ENCODE peak calls at places on chromosomes 12 and 14, in ten cellular contexts. K, I, E, D, U, R, X, W, F and Z are unnamed samples.

GRCh38 chr14:33529773-33530172 is 421.1 kb downstream of the EGLN3 start:
- DNase-seq in R (no peak), K (no peak), D (no peak), F (no peak), I (no peak), W (no peak), E (no peak), U (no peak), X (no peak), Z (no peak)

GRCh38 chr12:16606201-16606849 is 363 bp upstream of the LMO3 start:
- DNase-seq in E (no peak), R (peak; percentile 49), W (peak; percentile 49), I (peak; percentile 86), X (peak; percentile 69), K (no peak), U (peak; percentile 67), D (peak; percentile 57), F (no peak), Z (no peak)

GRCh38 chr12:57240069-57240921 is 10.7 kb downstream of the STAC3 start:
- DNase-seq in I (no peak), F (no peak), R (peak; percentile 68), U (peak; percentile 56), E (peak; percentile 65), K (no peak), X (peak; percentile 58), D (no peak), W (no peak), Z (peak; percentile 56)

GRCh38 chr14:75604979-75605825 is 26.8 kb downstream of the FLVCR2 start:
- DNase-seq in K (peak; percentile 58), X (no peak), W (no peak), I (no peak), D (no peak), E (no peak), U (no peak), R (no peak), F (no peak), Z (no peak)

GRCh38 chr14:102481791-102482238 is 27.8 kb downstream of the ANKRD9 start:
- DNase-seq in K (no peak), W (no peak), I (no peak), F (no peak), U (no peak), E (no peak), D (peak; percentile 24), R (no peak), X (no peak), Z (no peak)

GRCh38 chr12:122687091-122687490 is 16.1 kb downstream of the HCAR2 start:
- DNase-seq in X (no peak), E (no peak), U (peak; percentile 56), I (no peak), F (no peak), D (no peak), R (peak; percentile 31), W (no peak), K (no peak), Z (no peak)

GRCh38 chr14:20614038-20614840 is 23.1 kb upstream of the RNASE12 start:
- DNase-seq in I (no peak), R (no peak), U (no peak), X (no peak), K (no peak), E (no peak), F (no peak), D (no peak), W (no peak), Z (no peak)

GRCh38 chr12:52789637-52790426 is 6.1 kb downstream of the KRT3 start:
- DNase-seq in U (no peak), F (no peak), K (no peak), W (no peak), D (no peak), X (no peak), E (no peak), R (no peak), I (no peak), Z (no peak)

GRCh38 chr14:30214456-30215090 is 286.9 kb upstream of the PRKD1 start:
- DNase-seq in X (peak; percentile 72), K (no peak), R (peak; percentile 65), W (peak; percentile 14), U (peak; percentile 76), D (no peak), I (no peak), F (no peak), E (no peak), Z (no peak)

GRCh38 chr14:76432967-76433752 is 57.2 kb downstream of the ESRRB start:
- DNase-seq in I (no peak), E (no peak), D (no peak), K (no peak), R (no peak), X (no peak), F (no peak), U (no peak), W (no peak), Z (no peak)

GRCh38 chr14:51552768-51553426 is 98.8 kb upstream of the FRMD6 start:
- DNase-seq in U (peak; percentile 89), R (no peak), D (no peak), F (no peak), I (no peak), K (no peak), E (no peak), W (no peak), X (peak; percentile 34), Z (no peak)

GRCh38 chr12:111010916-111011657 is 90.7 kb upstream of the MYL2 start:
- DNase-seq in W (no peak), I (no peak), R (no peak), X (no peak), K (no peak), F (no peak), E (no peak), D (no peak), U (no peak), Z (no peak)

GRCh38 chr14:85934123-85934885 is 404.4 kb downstream of the FLRT2 start:
- DNase-seq in F (no peak), W (no peak), U (no peak), X (peak; percentile 11), D (peak; percentile 44), K (no peak), E (peak; percentile 29), I (no peak), R (peak; percentile 25), Z (peak; percentile 11)

GRCh38 chr14:104221071-104221625 is 82.8 kb downstream of the KIF26A start:
- DNase-seq in K (no peak), I (no peak), U (no peak), F (no peak), R (no peak), W (no peak), X (no peak), D (no peak), E (no peak), Z (no peak)

GRCh38 chr14:61737913-61738312 is 24.3 kb upstream of the SNAPC1 start:
- DNase-seq in K (no peak), X (no peak), R (no peak), F (no peak), W (no peak), I (no peak), E (no peak), U (no peak), D (no peak), Z (no peak)

GRCh38 chr14:23360496-23360895 is 4.5 kb downstream of the EFS start:
- DNase-seq in K (no peak), W (no peak), R (no peak), D (no peak), X (no peak), E (no peak), F (no peak), U (no peak), I (peak; percentile 82), Z (no peak)

GRCh38 chr12:113231275-113232231 is 10.3 kb downstream of the TPCN1 start:
- DNase-seq in W (no peak), R (peak; percentile 59), I (no peak), E (no peak), K (no peak), F (no peak), X (no peak), D (peak; percentile 42), U (no peak), Z (no peak)

GRCh38 chr12:39571351-39571750 is 48.3 kb downstream of the ABCD2 start:
- DNase-seq in D (no peak), E (no peak), K (no peak), R (no peak), X (no peak), I (no peak), U (no peak), F (no peak), W (no peak), Z (no peak)

GRCh38 chr12:30694971-30695326 is 720 bp downstream of the IPO8 start:
- DNase-seq in I (no peak), F (no peak), E (no peak), K (no peak), D (peak; percentile 58), R (peak; percentile 58), X (peak; percentile 21), W (peak; percentile 18), U (peak; percentile 37), Z (no peak)

GRCh38 chr12:24960222-24960855 is 11.4 kb upstream of the BCAT1 start:
- DNase-seq in R (peak; percentile 69), W (peak; percentile 22), X (no peak), E (no peak), U (no peak), I (no peak), F (no peak), K (no peak), D (peak; percentile 62), Z (no peak)

GRCh38 chr12:26787125-26787495 is 45.9 kb downstream of the ITPR2 start:
- DNase-seq in R (peak; percentile 80), E (no peak), W (no peak), U (no peak), I (no peak), K (no peak), D (no peak), X (no peak), F (no peak), Z (no peak)

GRCh38 chr14:101225116-101225728 is 321.7 kb upstream of the RTL1 start:
- DNase-seq in W (no peak), U (no peak), I (peak; percentile 68), D (peak; percentile 42), K (no peak), F (no peak), E (no peak), R (no peak), X (no peak), Z (no peak)

GRCh38 chr12:107318554-107318803 is 225.1 kb upstream of the CRY1 start:
- DNase-seq in K (no peak), F (no peak), I (peak; percentile 88), D (no peak), W (no peak), U (no peak), E (no peak), X (no peak), R (no peak), Z (no peak)

GRCh38 chr12:12916135-12916956 is 25.0 kb downstream of the GPRC5A start:
- DNase-seq in F (no peak), W (peak; percentile 91), U (peak; percentile 23), D (peak; percentile 89), E (peak; percentile 79), K (peak; percentile 89), X (peak; percentile 74), I (peak; percentile 98), R (peak; percentile 80), Z (peak; percentile 81)

GRCh38 chr12:56169225-56169759 is 11.1 kb downstream of the MYL6 start:
- DNase-seq in E (no peak), R (no peak), F (no peak), U (no peak), I (no peak), W (no peak), K (no peak), X (no peak), D (peak; percentile 9), Z (no peak)

GRCh38 chr14:30419037-30419436 is 139.9 kb upstream of the G2E3 start:
- DNase-seq in K (no peak), D (no peak), E (no peak), U (no peak), F (no peak), R (no peak), I (no peak), X (no peak), W (no peak), Z (no peak)

GRCh38 chr12:89469361-89469760 is 55.2 kb downstream of the GALNT4 start:
- DNase-seq in F (no peak), U (no peak), D (no peak), E (no peak), X (no peak), R (peak; percentile 33), K (no peak), I (no peak), W (no peak), Z (no peak)

GRCh38 chr12:6987956-6988573 is 17.4 kb downstream of the EMG1 start:
- DNase-seq in R (no peak), E (no peak), I (no peak), D (no peak), W (no peak), K (no peak), F (no peak), X (peak; percentile 13), U (peak; percentile 81), Z (no peak)